ENCODE peak calls at places on chromosomes 16 and 17, in ten cellular contexts. E is psoas muscle, S is A549, L is uterus, V is tibial artery, C is brain microvascular endothelial cell, B is GM12878, Y is body of pancreas, M is prostate gland, F is GM12865. O is an unnamed sample.

GRCh38 chr16:49921791-49922456 is 66.0 kb upstream of the ZNF423 start:
- DNase-seq in C (peak; percentile 60), M (peak; percentile 48), B (no peak), L (peak; percentile 65), F (peak; percentile 67), E (peak; percentile 40), S (peak; percentile 66), V (peak; percentile 31), Y (peak; percentile 81), O (peak; percentile 25)

GRCh38 chr17:50855708-50856330 is 10.3 kb downstream of the TOB1 start:
- DNase-seq in C (no peak), Y (no peak), E (no peak), L (no peak), B (no peak), F (no peak), S (no peak), M (no peak), V (no peak), O (no peak)

GRCh38 chr16:57976331-57976796 is 5.4 kb upstream of the CNGB1 start:
- DNase-seq in C (no peak), Y (no peak), B (no peak), L (no peak), F (no peak), V (no peak), E (no peak), S (no peak), M (no peak), O (peak; percentile 60)

GRCh38 chr16:67951485-67951884 is 7.6 kb upstream of the LCAT start:
- DNase-seq in S (no peak), L (no peak), C (no peak), E (peak; percentile 53), F (no peak), M (no peak), Y (peak; percentile 15), V (peak; percentile 21), B (no peak), O (peak; percentile 85)

GRCh38 chr17:17700251-17700969 is 19.2 kb downstream of the RAI1 start:
- DNase-seq in S (no peak), M (no peak), B (no peak), L (no peak), E (no peak), V (no peak), C (no peak), F (no peak), Y (no peak), O (no peak)

GRCh38 chr16:76207270-76207669 is 69.9 kb upstream of the CNTNAP4 start:
- DNase-seq in Y (no peak), C (no peak), E (no peak), L (no peak), M (no peak), B (no peak), S (no peak), V (no peak), F (no peak), O (no peak)

GRCh38 chr16:4315185-4316102 is at the start of gene GLIS2:
- DNase-seq in B (no peak), F (no peak), S (peak; percentile 78), M (peak; percentile 51), Y (peak; percentile 59), E (peak; percentile 80), C (no peak), L (peak; percentile 82), V (peak; percentile 67), O (no peak)

GRCh38 chr17:35732806-35733136 is 1.3 kb downstream of the RASL10B start:
- DNase-seq in C (no peak), F (no peak), B (no peak), V (no peak), S (no peak), L (no peak), E (no peak), Y (no peak), M (no peak), O (no peak)

GRCh38 chr17:4043862-4044261 is 79.6 kb upstream of the ATP2A3 start:
- DNase-seq in E (no peak), M (no peak), S (no peak), L (no peak), Y (no peak), F (peak; percentile 82), V (no peak), B (peak; percentile 39), C (no peak), O (no peak)

GRCh38 chr17:51499906-51500305 is 239.6 kb downstream of the UTP18 start:
- DNase-seq in F (no peak), M (no peak), S (no peak), L (no peak), V (no peak), Y (no peak), E (no peak), C (no peak), B (no peak), O (no peak)

GRCh38 chr16:84654998-84655397 is 6.7 kb downstream of the KLHL36 start:
- DNase-seq in V (no peak), E (no peak), Y (no peak), B (no peak), F (no peak), M (no peak), S (no peak), C (no peak), L (no peak), O (no peak)

GRCh38 chr16:84654238-84654637 is 5.9 kb downstream of the KLHL36 start:
- DNase-seq in C (no peak), Y (no peak), F (no peak), V (no peak), L (no peak), M (no peak), S (no peak), E (no peak), B (no peak), O (no peak)

GRCh38 chr16:84658690-84659089 is 10.4 kb downstream of the KLHL36 start:
- DNase-seq in S (no peak), C (no peak), Y (no peak), M (no peak), F (no peak), V (no peak), E (no peak), B (no peak), L (no peak), O (no peak)

GRCh38 chr16:84657229-84657837 is 9.0 kb downstream of the KLHL36 start:
- DNase-seq in V (no peak), B (no peak), M (no peak), Y (no peak), C (no peak), L (no peak), F (no peak), E (no peak), S (no peak), O (no peak)

GRCh38 chr16:84656557-84657130 is 8.3 kb downstream of the KLHL36 start:
- DNase-seq in E (no peak), B (no peak), L (no peak), M (no peak), C (no peak), Y (no peak), F (no peak), S (no peak), V (no peak), O (no peak)
- TF ChIP-seq CTCF in E (no peak), B (no peak), L (no peak), M (no peak), C (no peak), Y (no peak), F (no peak), S (no peak), V (no peak), O (no peak)

GRCh38 chr16:17466876-17467275 is 3.9 kb downstream of the XYLT1 start:
- DNase-seq in Y (no peak), L (no peak), F (no peak), B (no peak), V (no peak), C (no peak), M (no peak), E (no peak), S (no peak), O (no peak)

GRCh38 chr16:17469011-17469741 is 1.6 kb downstream of the XYLT1 start:
- DNase-seq in V (peak; percentile 38), L (no peak), B (no peak), S (no peak), F (no peak), C (peak; percentile 31), Y (no peak), E (peak; percentile 19), M (no peak), O (no peak)

GRCh38 chr16:17468611-17469010 is 2.1 kb downstream of the XYLT1 start:
- DNase-seq in L (no peak), F (no peak), M (no peak), C (no peak), V (no peak), Y (no peak), E (no peak), S (no peak), B (no peak), O (no peak)

GRCh38 chr16:17469742-17470001 is 1.1 kb downstream of the XYLT1 start:
- DNase-seq in C (no peak), L (no peak), M (no peak), Y (no peak), E (no peak), B (no peak), F (no peak), S (no peak), V (no peak), O (no peak)

DNA sequence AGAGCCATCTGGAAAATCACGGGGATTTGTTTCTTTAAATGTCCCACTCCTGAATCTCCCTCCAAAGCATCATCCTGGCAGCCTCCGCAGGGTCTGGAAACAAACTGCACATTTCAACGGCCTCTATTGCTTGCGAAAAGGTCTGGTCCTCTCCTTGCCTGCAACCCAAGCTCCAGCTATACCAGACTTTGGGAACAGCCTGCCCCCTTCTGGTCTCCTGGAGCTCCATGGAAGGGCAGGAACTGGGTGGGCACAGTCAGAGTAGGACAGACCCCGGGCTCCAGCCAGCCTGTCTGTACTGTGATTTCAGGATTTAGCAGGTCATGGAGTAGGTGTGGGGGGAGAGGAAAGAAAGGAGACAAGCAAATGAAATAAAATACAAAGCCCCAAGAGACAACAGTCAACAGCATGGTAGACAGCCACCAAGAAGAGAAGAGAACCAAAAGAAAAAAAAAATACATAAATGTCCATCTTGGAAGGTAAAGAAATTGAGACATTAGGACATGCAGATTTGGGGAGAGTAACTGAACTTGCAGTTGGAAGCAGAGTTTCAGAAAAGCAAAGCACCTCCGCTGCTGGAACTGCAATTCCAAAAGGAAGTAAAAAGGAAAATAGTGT is 2.7 kb downstream of the XYLT1 start:
- DNase-seq in S (peak; percentile 26), L (peak; percentile 75), B (no peak), Y (peak; percentile 66), E (peak; percentile 58), M (peak; percentile 66), F (peak; percentile 53), C (peak; percentile 14), V (peak; percentile 79), O (peak; percentile 80)
- TF ChIP-seq CTCF in S (peak; percentile 54), L (peak; percentile 61), B (peak; percentile 72), Y (peak; percentile 60), E (peak; percentile 53), M (peak; percentile 72), F (peak; percentile 54), C (peak; percentile 77), V (peak; percentile 69), O (peak; percentile 63)

GRCh38 chr17:7047566-7047965 is 3.7 kb upstream of the SLC16A11 start:
- DNase-seq in M (no peak), S (no peak), B (no peak), C (no peak), E (no peak), Y (no peak), V (no peak), L (no peak), F (no peak), O (no peak)
- TF ChIP-seq CTCF in M (no peak), S (no peak), B (no peak), C (no peak), E (no peak), Y (no peak), V (no peak), L (no peak), F (no peak), O (no peak)

GRCh38 chr16:10988879-10989278 is 44.5 kb downstream of the CLEC16A start:
- DNase-seq in B (no peak), C (no peak), M (no peak), L (no peak), E (no peak), Y (no peak), V (no peak), S (no peak), F (no peak), O (no peak)
- TF ChIP-seq CTCF in B (no peak), C (no peak), M (no peak), L (no peak), E (no peak), Y (no peak), V (no peak), S (no peak), F (no peak), O (no peak)